ENCODE peak calls at places on chromosomes 3 and 15, in four cellular contexts. One of them, this sample, is unnamed.

GRCh38 chr15:97875513-97876285 is 84.8 kb upstream of the ARRDC4 start:
- DNase-seq in cardiac muscle cell: no peak
- DNase-seq in lower lobe of right lung: peak; percentile 58
- DNase-seq in brain microvascular endothelial cell: no peak
- DNase-seq in this sample: no peak

GRCh38 chr15:41936649-41937567 is 35.4 kb downstream of the EHD4 start:
- DNase-seq in cardiac muscle cell: peak; percentile 71
- DNase-seq in lower lobe of right lung: no peak
- DNase-seq in brain microvascular endothelial cell: peak; percentile 73
- DNase-seq in this sample: no peak

GRCh38 chr15:39860200-39860599 is 59.9 kb downstream of the GPR176 start:
- DNase-seq in cardiac muscle cell: no peak
- DNase-seq in lower lobe of right lung: no peak
- DNase-seq in brain microvascular endothelial cell: no peak
- DNase-seq in this sample: no peak

GRCh38 chr15:99958426-99959097 is 225.3 kb upstream of the LYSMD4 start:
- DNase-seq in cardiac muscle cell: no peak
- DNase-seq in lower lobe of right lung: no peak
- DNase-seq in brain microvascular endothelial cell: no peak
- DNase-seq in this sample: no peak

GRCh38 chr3:53859178-53859577 is 12.8 kb downstream of the IL17RB start:
- DNase-seq in cardiac muscle cell: no peak
- DNase-seq in lower lobe of right lung: no peak
- DNase-seq in brain microvascular endothelial cell: no peak
- DNase-seq in this sample: no peak

GRCh38 chr3:38000242-38000916 is 9.8 kb downstream of the VILL start:
- DNase-seq in cardiac muscle cell: no peak
- DNase-seq in lower lobe of right lung: no peak
- DNase-seq in brain microvascular endothelial cell: no peak
- DNase-seq in this sample: no peak

GRCh38 chr15:89753855-89754254 is 2.8 kb upstream of the MESP1 start:
- DNase-seq in cardiac muscle cell: no peak
- DNase-seq in lower lobe of right lung: no peak
- DNase-seq in brain microvascular endothelial cell: no peak
- DNase-seq in this sample: no peak

GRCh38 chr3:53045784-53046170 is at the start of gene SFMBT1:
- DNase-seq in cardiac muscle cell: peak; percentile 73
- DNase-seq in lower lobe of right lung: peak; percentile 77
- DNase-seq in brain microvascular endothelial cell: no peak
- DNase-seq in this sample: peak; percentile 74

GRCh38 chr15:76973362-76973743 is 21.6 kb upstream of the PSTPIP1 start:
- DNase-seq in cardiac muscle cell: peak; percentile 72
- DNase-seq in lower lobe of right lung: peak; percentile 60
- DNase-seq in brain microvascular endothelial cell: no peak
- DNase-seq in this sample: no peak

DNA sequence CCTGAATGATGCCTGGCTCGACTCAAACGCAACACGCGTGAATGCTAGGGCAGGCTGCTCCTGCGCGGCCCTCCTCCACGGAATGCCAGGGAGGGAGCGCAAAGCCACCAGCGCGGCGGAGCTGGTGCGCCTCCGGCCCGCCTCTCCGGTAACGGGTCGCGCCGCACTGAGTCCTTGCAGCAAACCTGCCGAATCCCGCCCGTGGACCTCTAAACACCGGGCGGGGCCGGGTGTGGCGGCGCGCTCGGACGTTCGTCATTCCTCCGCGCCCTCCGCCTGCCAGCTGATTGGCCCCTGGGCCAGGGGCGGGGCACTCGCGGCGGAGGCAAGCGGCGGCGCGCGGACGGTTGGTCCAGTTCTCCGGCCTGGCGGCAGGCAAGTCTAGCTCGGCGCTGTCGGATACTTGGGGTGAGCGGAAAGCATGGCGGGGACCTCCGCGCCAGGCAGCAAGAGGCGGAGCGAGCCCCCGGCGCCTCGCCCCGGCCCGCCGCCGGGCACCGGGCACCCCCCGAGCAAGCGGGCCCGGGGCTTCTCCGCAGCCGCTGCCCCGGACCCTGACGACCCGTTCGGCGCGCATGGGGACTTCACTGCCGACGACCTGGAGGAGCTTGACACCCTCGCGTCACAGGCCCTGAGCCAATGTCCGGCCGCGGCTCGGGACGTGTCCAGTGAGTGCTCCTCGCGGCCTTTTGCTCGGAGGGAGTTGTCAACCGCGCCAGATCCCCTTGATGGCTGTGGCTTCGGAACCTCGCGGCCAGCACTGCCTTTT is at the start of gene ATRIP:
- DNase-seq in cardiac muscle cell: peak; percentile 90
- DNase-seq in lower lobe of right lung: peak; percentile 93
- DNase-seq in brain microvascular endothelial cell: peak; percentile 77
- DNase-seq in this sample: peak; percentile 88
- TF ChIP-seq CTCF in cardiac muscle cell: no peak
- TF ChIP-seq CTCF in lower lobe of right lung: no peak
- TF ChIP-seq CTCF in brain microvascular endothelial cell: no peak
- TF ChIP-seq CTCF in this sample: no peak

DNA sequence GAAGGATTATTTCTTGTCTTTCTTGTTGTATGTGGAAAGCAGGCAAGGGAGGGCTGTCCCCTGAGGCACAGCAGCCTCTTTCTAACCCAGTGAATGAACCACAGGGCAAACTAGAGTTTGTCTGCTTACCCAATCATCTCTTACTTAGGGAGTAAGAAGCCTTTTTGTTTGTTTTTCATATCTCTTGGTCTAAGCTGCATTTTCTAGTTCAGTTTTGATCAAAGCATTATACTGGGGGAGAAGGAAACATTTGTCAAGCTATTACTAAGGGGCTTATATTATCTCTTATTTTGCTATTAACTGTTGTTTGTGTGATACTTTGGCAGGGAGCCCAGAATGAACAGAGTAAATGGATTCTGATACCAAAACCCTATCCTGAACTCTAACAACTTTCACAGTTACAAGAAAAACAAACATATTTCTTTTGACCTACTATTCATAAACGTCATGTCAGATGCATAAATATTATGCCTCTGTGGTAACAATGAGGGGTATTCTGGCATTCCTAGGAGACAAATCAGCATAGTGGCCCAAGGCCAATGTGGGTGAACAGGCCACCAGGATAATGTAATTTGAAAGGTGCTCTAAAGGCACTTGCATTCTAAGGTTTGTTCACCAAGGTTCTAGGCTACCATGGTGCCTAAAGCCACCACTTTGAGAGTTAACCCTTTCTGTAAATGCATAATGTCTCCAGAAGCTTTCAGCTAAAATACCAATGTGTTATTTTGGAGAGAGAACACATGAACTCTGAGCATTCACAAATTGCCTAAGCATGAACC is 271.6 kb upstream of the ZPLD1 start:
- DNase-seq in cardiac muscle cell: peak; percentile 91
- DNase-seq in lower lobe of right lung: no peak
- DNase-seq in brain microvascular endothelial cell: peak; percentile 93
- DNase-seq in this sample: no peak
- TF ChIP-seq CTCF in cardiac muscle cell: no peak
- TF ChIP-seq CTCF in lower lobe of right lung: no peak
- TF ChIP-seq CTCF in brain microvascular endothelial cell: no peak
- TF ChIP-seq CTCF in this sample: no peak

GRCh38 chr3:154584041-154584440 is 154.1 kb upstream of the GPR149 start:
- DNase-seq in cardiac muscle cell: no peak
- DNase-seq in lower lobe of right lung: no peak
- DNase-seq in brain microvascular endothelial cell: no peak
- DNase-seq in this sample: no peak
- TF ChIP-seq CTCF in cardiac muscle cell: no peak
- TF ChIP-seq CTCF in lower lobe of right lung: no peak
- TF ChIP-seq CTCF in brain microvascular endothelial cell: no peak
- TF ChIP-seq CTCF in this sample: no peak

GRCh38 chr15:31974154-31974794 is 56.0 kb upstream of the CHRNA7 start:
- DNase-seq in cardiac muscle cell: no peak
- DNase-seq in lower lobe of right lung: no peak
- DNase-seq in brain microvascular endothelial cell: no peak
- DNase-seq in this sample: no peak

GRCh38 chr15:31977138-31977537 is 53.2 kb upstream of the CHRNA7 start:
- DNase-seq in cardiac muscle cell: no peak
- DNase-seq in lower lobe of right lung: no peak
- DNase-seq in brain microvascular endothelial cell: no peak
- DNase-seq in this sample: no peak

GRCh38 chr15:31975446-31976229 is 54.7 kb upstream of the CHRNA7 start:
- DNase-seq in cardiac muscle cell: no peak
- DNase-seq in lower lobe of right lung: no peak
- DNase-seq in brain microvascular endothelial cell: no peak
- DNase-seq in this sample: no peak

GRCh38 chr15:31974855-31975421 is 55.4 kb upstream of the CHRNA7 start:
- DNase-seq in cardiac muscle cell: peak; percentile 29
- DNase-seq in lower lobe of right lung: no peak
- DNase-seq in brain microvascular endothelial cell: peak; percentile 3
- DNase-seq in this sample: no peak

GRCh38 chr15:31977812-31978662 is 52.3 kb upstream of the CHRNA7 start:
- DNase-seq in cardiac muscle cell: peak; percentile 44
- DNase-seq in lower lobe of right lung: no peak
- DNase-seq in brain microvascular endothelial cell: peak; percentile 19
- DNase-seq in this sample: no peak
- TF ChIP-seq CTCF in cardiac muscle cell: peak; percentile 80
- TF ChIP-seq CTCF in lower lobe of right lung: peak; percentile 83
- TF ChIP-seq CTCF in brain microvascular endothelial cell: peak; percentile 95
- TF ChIP-seq CTCF in this sample: peak; percentile 25

DNA sequence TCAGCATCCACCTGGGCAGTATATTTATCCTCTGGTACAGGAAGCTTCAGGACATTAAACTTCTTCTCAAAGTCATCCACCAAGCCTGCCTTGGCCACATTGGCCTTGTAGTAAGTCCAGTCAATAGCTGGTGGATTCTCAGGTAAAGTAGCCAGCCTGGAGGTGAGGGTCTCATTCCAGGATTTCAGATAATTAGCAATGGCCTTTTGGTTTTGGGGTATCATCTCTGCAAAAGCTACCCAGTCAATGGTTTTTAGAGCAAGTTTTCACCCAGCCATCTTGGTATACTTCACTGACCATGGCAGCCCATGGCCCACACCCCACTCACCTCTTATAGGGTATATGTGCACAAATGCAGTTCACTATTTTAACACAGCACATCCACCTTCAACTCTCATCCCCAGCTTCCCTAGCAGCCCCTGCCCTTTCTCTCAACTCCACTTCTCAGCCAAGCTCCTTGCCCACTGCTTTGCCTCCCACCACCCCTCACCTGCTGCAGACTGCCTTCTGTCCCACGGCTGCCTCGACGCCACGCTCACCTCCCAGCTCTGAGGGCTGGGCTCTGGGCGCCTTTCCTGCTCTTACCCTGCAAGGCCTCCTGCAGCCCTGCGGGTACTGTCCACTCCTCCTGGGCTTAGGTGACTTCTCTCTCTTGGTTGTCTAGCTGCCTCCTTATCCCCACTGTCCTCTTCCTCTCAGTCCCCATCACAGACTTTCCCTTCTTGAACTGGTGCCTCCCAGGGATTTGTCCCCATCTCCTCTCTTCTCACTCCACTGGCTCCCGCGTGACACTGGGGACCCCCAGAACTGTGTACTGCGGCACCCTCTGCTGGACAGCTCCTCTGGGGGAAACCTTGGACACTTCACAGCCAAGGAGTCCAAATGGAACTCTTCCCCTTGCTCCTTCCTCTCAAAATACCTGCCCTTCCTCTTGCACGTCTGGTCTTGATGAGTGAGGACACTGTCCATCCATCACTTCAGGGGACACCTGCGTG is 1.7 kb upstream of the TGM5 start:
- DNase-seq in cardiac muscle cell: peak; percentile 22
- DNase-seq in lower lobe of right lung: no peak
- DNase-seq in brain microvascular endothelial cell: no peak
- DNase-seq in this sample: no peak
- TF ChIP-seq CTCF in cardiac muscle cell: peak; percentile 46
- TF ChIP-seq CTCF in lower lobe of right lung: peak; percentile 11
- TF ChIP-seq CTCF in brain microvascular endothelial cell: peak; percentile 81
- TF ChIP-seq CTCF in this sample: no peak

GRCh38 chr15:90895571-90896117 is 7.5 kb upstream of the MAN2A2 start:
- DNase-seq in cardiac muscle cell: no peak
- DNase-seq in lower lobe of right lung: no peak
- DNase-seq in brain microvascular endothelial cell: no peak
- DNase-seq in this sample: no peak
- TF ChIP-seq CTCF in cardiac muscle cell: no peak
- TF ChIP-seq CTCF in lower lobe of right lung: no peak
- TF ChIP-seq CTCF in brain microvascular endothelial cell: peak; percentile 30
- TF ChIP-seq CTCF in this sample: no peak

GRCh38 chr3:14863324-14864100 is 44.8 kb downstream of the FGD5 start:
- DNase-seq in cardiac muscle cell: no peak
- DNase-seq in lower lobe of right lung: no peak
- DNase-seq in brain microvascular endothelial cell: no peak
- DNase-seq in this sample: no peak
- TF ChIP-seq CTCF in cardiac muscle cell: peak; percentile 24
- TF ChIP-seq CTCF in lower lobe of right lung: peak; percentile 36
- TF ChIP-seq CTCF in brain microvascular endothelial cell: peak; percentile 50
- TF ChIP-seq CTCF in this sample: no peak

GRCh38 chr15:83380682-83381081 is 66.5 kb upstream of the SH3GL3 start:
- DNase-seq in cardiac muscle cell: peak; percentile 49
- DNase-seq in lower lobe of right lung: peak; percentile 60
- DNase-seq in brain microvascular endothelial cell: peak; percentile 6
- DNase-seq in this sample: no peak
- TF ChIP-seq CTCF in cardiac muscle cell: peak; percentile 46
- TF ChIP-seq CTCF in lower lobe of right lung: peak; percentile 31
- TF ChIP-seq CTCF in brain microvascular endothelial cell: peak; percentile 47
- TF ChIP-seq CTCF in this sample: no peak